ENCODE peak calls at places on chromosomes 12 and 14, in five cellular contexts. C, W, Y, O and B are unnamed samples.

GRCh38 chr14:94918896-94919295 is 149.0 kb upstream of the GSC start:
- DNase-seq in C (no peak), W (no peak), Y (no peak), O (no peak), B (no peak)

GRCh38 chr12:126668961-126669360 is 1598.0 kb upstream of the TMEM132C start:
- DNase-seq in C (no peak), W (no peak), Y (no peak), O (no peak), B (no peak)

GRCh38 chr14:79248131-79248530 is 963.2 kb downstream of the DIO2 start:
- DNase-seq in C (no peak), W (no peak), Y (no peak), O (no peak), B (no peak)

GRCh38 chr14:54182419-54183040 is 214.3 kb upstream of the CDKN3 start:
- DNase-seq in C (no peak), W (no peak), Y (no peak), O (no peak), B (no peak)

GRCh38 chr12:68119724-68120211 is 39.8 kb downstream of the IFNG start:
- DNase-seq in C (no peak), W (no peak), Y (no peak), O (no peak), B (peak; percentile 41)

GRCh38 chr12:47833591-47834012 is 13.9 kb upstream of the HDAC7 start:
- DNase-seq in C (no peak), W (no peak), Y (no peak), O (no peak), B (no peak)

GRCh38 chr12:51621155-51621922 is 30.3 kb downstream of the SCN8A start:
- DNase-seq in C (no peak), W (no peak), Y (no peak), O (no peak), B (no peak)

GRCh38 chr12:41011939-41012338 is 176.2 kb upstream of the PDZRN4 start:
- DNase-seq in C (peak; percentile 39), W (no peak), Y (no peak), O (no peak), B (no peak)

GRCh38 chr12:49292729-49293055 is 2.3 kb upstream of the PRPH start:
- DNase-seq in C (no peak), W (no peak), Y (no peak), O (no peak), B (no peak)

GRCh38 chr12:51687142-51687935 is 96.3 kb downstream of the SCN8A start:
- DNase-seq in C (no peak), W (no peak), Y (no peak), O (no peak), B (no peak)

GRCh38 chr12:23290627-23291330 is 658.7 kb downstream of the SOX5 start:
- DNase-seq in C (no peak), W (no peak), Y (no peak), O (no peak), B (no peak)

GRCh38 chr12:31887109-31887811 is 72.0 kb upstream of the RESF1 start:
- DNase-seq in C (no peak), W (no peak), Y (peak; percentile 67), O (no peak), B (no peak)

GRCh38 chr14:67607646-67608045 is 7.6 kb upstream of the PIGH start:
- DNase-seq in C (peak; percentile 65), W (no peak), Y (no peak), O (no peak), B (no peak)

GRCh38 chr12:52834727-52835001 is 553 bp upstream of the KRT79 start:
- DNase-seq in C (no peak), W (no peak), Y (no peak), O (no peak), B (no peak)

GRCh38 chr12:132286912-132287311 is 42.5 kb downstream of the GALNT9 start:
- DNase-seq in C (no peak), W (peak; percentile 25), Y (no peak), O (no peak), B (no peak)

GRCh38 chr12:50110762-50111416 is 1.1 kb upstream of the COX14 start:
- DNase-seq in C (peak; percentile 70), W (no peak), Y (peak; percentile 77), O (peak; percentile 82), B (peak; percentile 40)

GRCh38 chr12:9027156-9027555 is 37.8 kb downstream of the KLRG1 start:
- DNase-seq in C (no peak), W (no peak), Y (no peak), O (no peak), B (no peak)

GRCh38 chr14:68939893-68940613 is 39.0 kb downstream of the ACTN1 start:
- DNase-seq in C (peak; percentile 44), W (peak; percentile 83), Y (no peak), O (peak; percentile 80), B (no peak)

GRCh38 chr12:23428758-23429157 is 520.7 kb downstream of the SOX5 start:
- DNase-seq in C (no peak), W (no peak), Y (no peak), O (no peak), B (no peak)

GRCh38 chr12:128069359-128069997 is 197.5 kb upstream of the TMEM132C start:
- DNase-seq in C (peak; percentile 60), W (peak; percentile 32), Y (no peak), O (no peak), B (peak; percentile 34)

GRCh38 chr12:24544368-24544767 is 404.5 kb downstream of the BCAT1 start:
- DNase-seq in C (no peak), W (no peak), Y (no peak), O (no peak), B (no peak)

GRCh38 chr12:27057543-27057942 is 24.8 kb downstream of the C12orf71 start:
- DNase-seq in C (no peak), W (no peak), Y (no peak), O (no peak), B (no peak)

GRCh38 chr12:66776974-66777373 is 98.1 kb upstream of the GRIP1 start:
- DNase-seq in C (no peak), W (no peak), Y (no peak), O (no peak), B (peak; percentile 14)

GRCh38 chr12:121723200-121723599 is 10.6 kb downstream of the TMEM120B start:
- DNase-seq in C (no peak), W (no peak), Y (no peak), O (no peak), B (no peak)

GRCh38 chr12:100675432-100675831 is 101.9 kb downstream of the GAS2L3 start:
- DNase-seq in C (no peak), W (no peak), Y (no peak), O (no peak), B (no peak)

GRCh38 chr12:71755146-71755892 is 656 bp downstream of the RAB21 start:
- DNase-seq in C (peak; percentile 50), W (no peak), Y (peak; percentile 67), O (no peak), B (peak; percentile 71)

GRCh38 chr12:67358686-67359374 is 89.7 kb downstream of the CAND1 start:
- DNase-seq in C (no peak), W (no peak), Y (no peak), O (no peak), B (no peak)

GRCh38 chr14:104392001-104392395 is 187.6 kb upstream of the C14orf180 start:
- DNase-seq in C (no peak), W (no peak), Y (no peak), O (no peak), B (no peak)

GRCh38 chr14:25953532-25954144 is 644.2 kb downstream of the NOVA1 start:
- DNase-seq in C (no peak), W (no peak), Y (no peak), O (no peak), B (no peak)

GRCh38 chr12:57836442-57837375 is 9.8 kb downstream of the CTDSP2 start:
- DNase-seq in C (peak; percentile 84), W (no peak), Y (peak; percentile 58), O (peak; percentile 87), B (peak; percentile 63)

GRCh38 chr12:106452309-106452708 is 94.8 kb downstream of the POLR3B start:
- DNase-seq in C (no peak), W (no peak), Y (no peak), O (no peak), B (no peak)

GRCh38 chr14:96638041-96638855 is 136.1 kb downstream of the PAPOLA start:
- DNase-seq in C (no peak), W (no peak), Y (no peak), O (no peak), B (no peak)

GRCh38 chr12:62957233-62957953 is 22.4 kb upstream of the PPM1H start:
- DNase-seq in C (peak; percentile 63), W (no peak), Y (no peak), O (no peak), B (no peak)